ENCODE peak calls at places on chromosomes 6 and 20, in eight cellular contexts. N is CD8-positive, alpha-beta T cell; F is mucosa of descending colon; I is thyroid gland; H is brain microvascular endothelial cell; K is fibroblast of mammary gland; D is aorta; E is tibial nerve. A is an unnamed sample.

GRCh38 chr6:80523531-80523970 is 417.1 kb downstream of the BCKDHB start:
- DNase-seq in N (no peak), I (no peak), F (no peak), H (no peak), D (peak), E (no peak), K (no peak), A (peak)

GRCh38 chr20:57710841-57711240 is 1.0 kb upstream of the PMEPA1 start:
- DNase-seq in I (peak), H (no peak), F (no peak), D (no peak), K (no peak), N (no peak), E (no peak), A (no peak)

GRCh38 chr20:8997720-8998119 is 71.2 kb upstream of the PLCB4 start:
- DNase-seq in E (no peak), H (no peak), D (no peak), N (no peak), F (no peak), K (no peak), I (no peak), A (no peak)

GRCh38 chr6:126880926-126881325 is 237.5 kb upstream of the RSPO3 start:
- DNase-seq in I (no peak), K (peak), F (no peak), N (no peak), H (no peak), E (no peak), D (no peak), A (no peak)

GRCh38 chr6:89100114-89100513 is 17.8 kb downstream of the SRSF12 start:
- DNase-seq in H (no peak), K (no peak), E (no peak), I (no peak), N (no peak), D (no peak), F (no peak), A (no peak)

GRCh38 chr6:88982720-88983119 is 19.3 kb upstream of the RNGTT start:
- DNase-seq in E (peak), N (peak), I (peak), D (peak), F (no peak), H (peak), K (peak), A (no peak)

GRCh38 chr6:15510536-15511247 is 152.1 kb downstream of the DTNBP1 start:
- DNase-seq in D (no peak), N (no peak), H (no peak), I (no peak), F (peak), K (peak), E (no peak), A (no peak)

GRCh38 chr6:63507096-63507495 is 65.2 kb upstream of the LOC128125822 start:
- DNase-seq in D (no peak), H (no peak), I (no peak), K (no peak), F (no peak), E (no peak), N (no peak), A (no peak)

GRCh38 chr20:60268502-60268901 is 310.3 kb downstream of the CDH26 start:
- DNase-seq in K (peak), E (no peak), H (no peak), I (no peak), N (no peak), F (no peak), D (no peak), A (no peak)

GRCh38 chr20:11457476-11457875 is 460.2 kb upstream of the BTBD3 start:
- DNase-seq in E (no peak), H (peak), I (no peak), F (no peak), N (no peak), D (no peak), K (no peak), A (no peak)

GRCh38 chr20:11453430-11453829 is 464.3 kb upstream of the BTBD3 start:
- DNase-seq in E (no peak), I (no peak), N (no peak), H (peak), D (no peak), K (peak), F (no peak), A (no peak)

GRCh38 chr20:11451793-11452291 is 465.9 kb upstream of the BTBD3 start:
- DNase-seq in H (peak), E (no peak), F (no peak), I (no peak), N (no peak), K (peak), D (no peak), A (no peak)

GRCh38 chr20:11452326-11452725 is 465.4 kb upstream of the BTBD3 start:
- DNase-seq in D (no peak), H (peak), I (no peak), N (no peak), K (peak), E (no peak), F (no peak), A (no peak)

DNA sequence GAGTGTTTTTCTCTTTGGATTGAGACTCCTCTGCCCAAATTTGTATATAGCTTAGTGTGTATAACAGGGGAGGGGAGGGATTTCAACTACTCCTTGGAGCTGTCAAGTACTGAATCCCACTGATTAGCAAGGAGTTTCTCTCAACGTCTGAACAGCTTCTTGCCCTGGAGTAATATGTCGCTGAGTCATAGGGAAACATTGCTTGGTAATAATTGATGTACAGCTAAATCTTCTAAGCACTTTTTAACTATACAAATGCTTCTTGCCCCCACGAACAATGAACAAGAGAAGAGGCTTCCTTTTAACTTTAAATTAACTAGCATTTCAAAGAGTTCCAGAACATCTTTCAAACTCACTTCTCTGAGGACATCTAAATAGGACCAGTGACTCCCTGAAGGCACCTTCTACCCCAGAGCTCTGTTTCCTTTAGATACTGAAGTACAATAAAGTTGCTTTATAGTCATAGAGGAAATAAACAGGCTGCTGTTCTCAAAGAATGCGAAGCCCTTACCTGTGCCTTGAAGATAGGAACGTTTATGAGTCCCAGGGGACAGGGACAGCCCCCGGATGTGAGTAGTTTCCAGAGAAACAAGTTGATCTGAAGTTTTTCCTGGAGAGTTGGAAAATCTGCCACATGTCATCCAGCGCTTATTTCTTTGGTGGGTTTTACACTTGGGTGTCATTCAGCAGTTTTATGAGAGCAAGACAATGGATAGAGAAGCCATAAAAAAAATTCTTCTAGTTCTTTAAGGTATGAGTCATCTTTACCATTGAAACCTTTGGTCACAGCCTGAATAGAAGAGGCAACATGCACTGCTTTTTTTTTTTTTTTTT is 462.5 kb upstream of the BTBD3 start:
- DNase-seq in H (peak), D (no peak), F (peak), N (no peak), K (peak), E (no peak), I (no peak), A (no peak)
- H3K4me3 ChIP-seq in H (no peak), D (no peak), F (no peak), N (no peak), K (no peak), E (no peak), I (no peak), A (no peak)

GRCh38 chr20:19976595-19977372 is 40.4 kb upstream of the NAA20 start:
- DNase-seq in I (peak), F (no peak), N (no peak), E (peak), K (peak), H (peak), D (peak), A (peak)
- H3K4me3 ChIP-seq in I (peak), F (no peak), N (no peak), E (peak), K (peak), H (peak), D (peak), A (peak)

DNA sequence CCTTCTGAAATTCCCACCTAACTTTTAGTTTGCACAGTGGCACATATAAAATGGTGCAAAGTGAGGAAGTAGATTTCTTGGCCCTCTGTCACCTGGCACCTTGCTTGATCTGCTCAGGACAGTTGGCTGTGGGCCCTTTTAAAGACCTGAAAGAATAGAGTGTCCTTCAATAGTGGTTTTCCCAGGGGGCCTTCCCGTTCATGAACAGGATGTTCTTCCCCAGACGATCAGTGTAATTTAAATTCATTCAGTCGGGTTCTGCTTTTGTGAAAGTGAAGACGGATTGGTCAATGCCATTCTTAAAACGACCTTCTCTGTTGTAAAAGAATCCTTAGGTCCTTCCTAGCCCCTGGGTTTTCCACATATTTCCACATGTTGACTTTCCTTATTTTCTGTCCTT is 178.5 kb downstream of the SASH1 start:
- DNase-seq in K (peak), D (no peak), N (no peak), I (no peak), E (no peak), F (no peak), H (no peak), A (no peak)
- H3K4me3 ChIP-seq in K (no peak), D (no peak), N (no peak), I (no peak), E (no peak), F (no peak), H (no peak), A (no peak)

GRCh38 chr6:707576-708236 is 14.8 kb upstream of the EXOC2 start:
- DNase-seq in D (no peak), E (no peak), K (no peak), H (no peak), N (no peak), F (no peak), I (no peak), A (no peak)
- H3K4me3 ChIP-seq in D (no peak), E (no peak), K (no peak), H (no peak), N (no peak), F (no peak), I (no peak), A (no peak)

GRCh38 chr6:30748301-30748769 is 4.0 kb upstream of the IER3 start:
- DNase-seq in I (no peak), H (no peak), E (no peak), N (no peak), D (no peak), F (peak), K (no peak), A (no peak)
- H3K4me3 ChIP-seq in I (no peak), H (no peak), E (no peak), N (no peak), D (no peak), F (peak), K (no peak), A (no peak)

DNA sequence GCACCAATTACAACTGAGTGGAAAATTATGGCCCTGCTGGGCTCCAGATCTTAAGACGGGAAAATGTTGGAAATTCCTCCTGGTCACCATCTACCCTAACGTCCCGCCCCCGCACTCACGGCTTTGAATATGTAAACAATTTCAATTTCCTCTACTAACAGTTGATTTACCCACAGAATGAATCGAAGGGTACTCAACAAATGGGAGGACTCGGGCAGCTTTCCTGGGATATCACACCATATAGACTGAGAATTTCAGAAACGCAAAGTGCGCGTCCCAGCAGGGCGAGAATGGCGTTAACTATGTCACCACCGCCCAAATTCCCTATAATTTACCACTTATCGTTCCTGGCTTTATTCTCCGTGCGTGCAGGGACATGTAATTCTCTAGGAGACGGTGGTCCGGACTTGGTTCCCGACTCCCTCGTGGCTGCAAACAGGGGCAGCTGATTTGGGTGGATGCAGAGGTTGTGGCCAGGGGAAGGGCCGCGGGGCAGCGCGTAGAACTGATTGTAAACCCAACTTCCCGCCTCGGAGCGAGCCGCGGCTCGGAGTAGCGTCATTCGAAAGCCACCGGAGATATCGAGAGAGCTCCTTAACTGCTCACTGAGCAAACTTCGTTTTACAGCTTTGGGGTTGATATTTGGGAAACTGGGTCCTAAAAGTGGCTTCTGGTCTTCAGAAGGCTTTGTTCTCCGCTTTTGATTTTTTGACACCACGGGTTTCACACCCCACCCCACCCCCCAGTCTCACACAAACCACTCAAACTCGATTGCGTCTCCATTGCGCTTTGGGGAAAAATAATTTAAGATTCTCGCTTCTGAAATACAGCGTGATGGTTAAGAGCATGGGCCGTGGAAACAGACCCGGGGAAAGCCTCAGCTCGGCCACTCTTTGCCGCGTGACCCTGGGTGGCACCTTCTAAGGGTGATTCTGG is 17.6 kb upstream of the ZSCAN9 start:
- DNase-seq in I (no peak), F (peak), D (peak), N (no peak), H (peak), E (no peak), K (peak), A (peak)
- H3K4me3 ChIP-seq in I (peak), F (no peak), D (no peak), N (no peak), H (peak), E (peak), K (peak), A (peak)

GRCh38 chr20:23632711-23633573 is 4.8 kb downstream of the CST3 start:
- DNase-seq in I (no peak), N (no peak), F (no peak), E (no peak), D (no peak), H (no peak), K (no peak), A (no peak)
- H3K4me3 ChIP-seq in I (no peak), N (no peak), F (no peak), E (no peak), D (no peak), H (no peak), K (no peak), A (no peak)

GRCh38 chr6:109087661-109088264 is 6.9 kb downstream of the SESN1 start:
- DNase-seq in D (no peak), I (no peak), F (no peak), H (no peak), N (no peak), K (no peak), E (no peak), A (no peak)

GRCh38 chr6:109092074-109092473 is 2.6 kb downstream of the SESN1 start:
- DNase-seq in E (no peak), F (no peak), K (no peak), N (no peak), D (no peak), I (no peak), H (no peak), A (no peak)

GRCh38 chr6:109093732-109094131 is 914 bp downstream of the SESN1 start:
- DNase-seq in F (no peak), D (no peak), E (no peak), I (no peak), H (no peak), K (peak), N (no peak), A (no peak)

GRCh38 chr6:109094351-109095035 is at the start of gene SESN1:
- DNase-seq in K (peak), H (peak), E (peak), I (peak), N (peak), D (peak), F (peak), A (peak)

GRCh38 chr6:109091314-109092009 is 3.2 kb downstream of the SESN1 start:
- DNase-seq in D (no peak), N (no peak), K (no peak), H (no peak), I (no peak), E (no peak), F (no peak), A (no peak)
- H3K4me3 ChIP-seq in D (peak), N (no peak), K (no peak), H (no peak), I (peak), E (no peak), F (no peak), A (peak)